ENCODE peak calls at places on chromosomes 2 and 18, in five cellular contexts. One of them, this sample, is unnamed.
A peak's percentile ranks its signal among the peaks of the same experiment; 100 is the strongest.

GRCh38 chr2:239215136-239215925 is 185.5 kb downstream of the HDAC4 start:
- DNase-seq in neuronal stem cell: no peak
- DNase-seq in mesenchymal stem cell: no peak
- DNase-seq in IMR-90: no peak
- DNase-seq in trophoblast cell: no peak
- DNase-seq in this sample: no peak

GRCh38 chr2:45568935-45569334 is 42.1 kb downstream of the SRBD1 start:
- DNase-seq in neuronal stem cell: no peak
- DNase-seq in mesenchymal stem cell: no peak
- DNase-seq in IMR-90: no peak
- DNase-seq in trophoblast cell: no peak
- DNase-seq in this sample: no peak

GRCh38 chr18:12087483-12087960 is 6.1 kb upstream of the ANKRD62 start:
- DNase-seq in neuronal stem cell: no peak
- DNase-seq in mesenchymal stem cell: no peak
- DNase-seq in IMR-90: no peak
- DNase-seq in trophoblast cell: no peak
- DNase-seq in this sample: no peak

GRCh38 chr2:178271629-178272333 is 77.5 kb downstream of the OSBPL6 start:
- DNase-seq in neuronal stem cell: no peak
- DNase-seq in mesenchymal stem cell: no peak
- DNase-seq in IMR-90: peak; percentile 70
- DNase-seq in trophoblast cell: no peak
- DNase-seq in this sample: no peak

GRCh38 chr2:36965196-36965595 is 1.1 kb downstream of the STRN start:
- DNase-seq in neuronal stem cell: no peak
- DNase-seq in mesenchymal stem cell: peak; percentile 24
- DNase-seq in IMR-90: peak; percentile 21
- DNase-seq in trophoblast cell: no peak
- DNase-seq in this sample: no peak

GRCh38 chr2:128441341-128442052 is 122.8 kb upstream of the HS6ST1 start:
- DNase-seq in neuronal stem cell: no peak
- DNase-seq in mesenchymal stem cell: no peak
- DNase-seq in IMR-90: no peak
- DNase-seq in trophoblast cell: no peak
- DNase-seq in this sample: no peak

GRCh38 chr2:187546762-187547333 is 7.4 kb downstream of the TFPI start:
- DNase-seq in neuronal stem cell: no peak
- DNase-seq in mesenchymal stem cell: no peak
- DNase-seq in IMR-90: no peak
- DNase-seq in trophoblast cell: peak; percentile 12
- DNase-seq in this sample: no peak

GRCh38 chr2:31475692-31476091 is 61.1 kb upstream of the XDH start:
- DNase-seq in neuronal stem cell: no peak
- DNase-seq in mesenchymal stem cell: no peak
- DNase-seq in IMR-90: peak; percentile 76
- DNase-seq in trophoblast cell: no peak
- DNase-seq in this sample: no peak

GRCh38 chr2:219197388-219197787 is 9.2 kb upstream of the ZFAND2B start:
- DNase-seq in neuronal stem cell: no peak
- DNase-seq in mesenchymal stem cell: no peak
- DNase-seq in IMR-90: no peak
- DNase-seq in trophoblast cell: no peak
- DNase-seq in this sample: no peak

GRCh38 chr18:28175930-28176673 is 828 bp downstream of the CDH2 start:
- DNase-seq in neuronal stem cell: peak; percentile 30
- DNase-seq in mesenchymal stem cell: peak; percentile 53
- DNase-seq in IMR-90: peak; percentile 27
- DNase-seq in trophoblast cell: no peak
- DNase-seq in this sample: peak; percentile 43

GRCh38 chr2:2950403-2950952 is 427.1 kb downstream of the EIPR1 start:
- DNase-seq in neuronal stem cell: no peak
- DNase-seq in mesenchymal stem cell: no peak
- DNase-seq in IMR-90: no peak
- DNase-seq in trophoblast cell: no peak
- DNase-seq in this sample: no peak

GRCh38 chr18:74541703-74542555 is 7.6 kb downstream of the CNDP1 start:
- DNase-seq in neuronal stem cell: no peak
- DNase-seq in mesenchymal stem cell: no peak
- DNase-seq in IMR-90: no peak
- DNase-seq in trophoblast cell: peak; percentile 99
- DNase-seq in this sample: no peak

GRCh38 chr2:156309922-156310321 is 22.6 kb downstream of the NR4A2 start:
- DNase-seq in neuronal stem cell: no peak
- DNase-seq in mesenchymal stem cell: no peak
- DNase-seq in IMR-90: no peak
- DNase-seq in trophoblast cell: no peak
- DNase-seq in this sample: no peak

GRCh38 chr2:50614056-50614455 is 417.9 kb downstream of the NRXN1 start:
- DNase-seq in neuronal stem cell: no peak
- DNase-seq in mesenchymal stem cell: no peak
- DNase-seq in IMR-90: peak; percentile 59
- DNase-seq in trophoblast cell: no peak
- DNase-seq in this sample: no peak

GRCh38 chr2:236167297-236168109 is 683 bp downstream of the GBX2 start:
- DNase-seq in neuronal stem cell: peak; percentile 61
- DNase-seq in mesenchymal stem cell: peak; percentile 42
- DNase-seq in IMR-90: peak; percentile 42
- DNase-seq in trophoblast cell: no peak
- DNase-seq in this sample: no peak

GRCh38 chr2:179129574-179130238 is 79.8 kb upstream of the CCDC141 start:
- DNase-seq in neuronal stem cell: no peak
- DNase-seq in mesenchymal stem cell: peak; percentile 10
- DNase-seq in IMR-90: peak; percentile 10
- DNase-seq in trophoblast cell: no peak
- DNase-seq in this sample: no peak

GRCh38 chr2:237271698-237272097 is 142.3 kb downstream of the COL6A3 start:
- DNase-seq in neuronal stem cell: no peak
- DNase-seq in mesenchymal stem cell: peak; percentile 49
- DNase-seq in IMR-90: peak; percentile 72
- DNase-seq in trophoblast cell: peak; percentile 27
- DNase-seq in this sample: no peak

GRCh38 chr2:191818133-191818532 is 28.8 kb downstream of the CAVIN2 start:
- DNase-seq in neuronal stem cell: no peak
- DNase-seq in mesenchymal stem cell: no peak
- DNase-seq in IMR-90: no peak
- DNase-seq in trophoblast cell: no peak
- DNase-seq in this sample: no peak

GRCh38 chr2:102154364-102154763 is 11.8 kb downstream of the IL1R1 start:
- DNase-seq in neuronal stem cell: no peak
- DNase-seq in mesenchymal stem cell: no peak
- DNase-seq in IMR-90: no peak
- DNase-seq in trophoblast cell: no peak
- DNase-seq in this sample: no peak

GRCh38 chr2:74690571-74690970 is 36.5 kb downstream of the SEMA4F start:
- DNase-seq in neuronal stem cell: peak; percentile 56
- DNase-seq in mesenchymal stem cell: peak; percentile 72
- DNase-seq in IMR-90: peak; percentile 71
- DNase-seq in trophoblast cell: peak; percentile 49
- DNase-seq in this sample: no peak

GRCh38 chr18:38940863-38941531 is 1375.4 kb upstream of the CELF4 start:
- DNase-seq in neuronal stem cell: no peak
- DNase-seq in mesenchymal stem cell: peak; percentile 89
- DNase-seq in IMR-90: peak; percentile 53
- DNase-seq in trophoblast cell: peak; percentile 81
- DNase-seq in this sample: no peak

GRCh38 chr2:239534581-239535412 is 134.0 kb upstream of the HDAC4 start:
- DNase-seq in neuronal stem cell: no peak
- DNase-seq in mesenchymal stem cell: no peak
- DNase-seq in IMR-90: no peak
- DNase-seq in trophoblast cell: no peak
- DNase-seq in this sample: no peak

GRCh38 chr2:74505448-74506246 is 1.8 kb downstream of the PCGF1 start:
- DNase-seq in neuronal stem cell: no peak
- DNase-seq in mesenchymal stem cell: no peak
- DNase-seq in IMR-90: no peak
- DNase-seq in trophoblast cell: no peak
- DNase-seq in this sample: no peak

GRCh38 chr2:238644095-238645081 is 203.5 kb upstream of the TWIST2 start:
- DNase-seq in neuronal stem cell: no peak
- DNase-seq in mesenchymal stem cell: peak; percentile 91
- DNase-seq in IMR-90: peak; percentile 86
- DNase-seq in trophoblast cell: peak; percentile 63
- DNase-seq in this sample: no peak

GRCh38 chr2:31505133-31505532 is 75.6 kb downstream of the SRD5A2 start:
- DNase-seq in neuronal stem cell: no peak
- DNase-seq in mesenchymal stem cell: no peak
- DNase-seq in IMR-90: no peak
- DNase-seq in trophoblast cell: no peak
- DNase-seq in this sample: no peak

GRCh38 chr18:61129001-61129400 is 204.2 kb upstream of the CDH20 start:
- DNase-seq in neuronal stem cell: no peak
- DNase-seq in mesenchymal stem cell: no peak
- DNase-seq in IMR-90: no peak
- DNase-seq in trophoblast cell: peak; percentile 78
- DNase-seq in this sample: no peak

DNA sequence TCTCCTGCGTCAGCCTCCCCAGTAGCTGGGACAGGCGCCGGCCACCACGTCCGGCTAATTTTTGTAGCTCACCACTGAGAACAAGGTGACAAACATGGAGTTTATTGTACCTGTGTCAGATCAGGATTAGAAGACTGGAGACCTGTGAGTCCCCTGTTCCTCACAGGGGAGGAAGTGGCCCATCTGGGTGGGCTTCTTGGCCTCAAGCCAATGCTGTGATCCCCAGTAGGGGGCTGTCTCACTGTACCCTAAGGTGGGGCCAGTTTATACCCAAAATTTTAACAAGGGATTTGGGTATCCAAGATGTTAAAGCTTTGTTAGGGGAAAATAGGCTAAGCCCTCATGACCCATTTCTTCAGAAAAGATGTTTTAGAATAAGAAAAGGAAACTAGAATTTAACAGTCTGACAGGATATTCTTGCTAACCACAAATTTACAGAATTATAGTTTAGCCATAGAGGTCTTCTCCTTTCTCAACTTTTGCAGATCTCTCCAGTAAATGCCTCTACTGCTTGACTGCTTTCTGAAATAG is 16.3 kb downstream of the PCBP1 start:
- DNase-seq in neuronal stem cell: no peak
- DNase-seq in mesenchymal stem cell: no peak
- DNase-seq in IMR-90: no peak
- DNase-seq in trophoblast cell: no peak
- DNase-seq in this sample: no peak
- H4K8ac ChIP-seq in neuronal stem cell: no peak overlapping the region
- H4K8ac ChIP-seq in mesenchymal stem cell: peak overlapping the region; percentile 64
- H4K8ac ChIP-seq in IMR-90: no peak overlapping the region
- H4K8ac ChIP-seq in trophoblast cell: peak overlapping the region; percentile 33
- H4K8ac ChIP-seq in this sample: no peak overlapping the region

GRCh38 chr18:35822431-35822830 is 150.0 kb upstream of the RMP24 start:
- DNase-seq in neuronal stem cell: no peak
- DNase-seq in mesenchymal stem cell: no peak
- DNase-seq in IMR-90: no peak
- DNase-seq in trophoblast cell: no peak
- DNase-seq in this sample: no peak

GRCh38 chr18:35827275-35827929 is 145.1 kb upstream of the RMP24 start:
- DNase-seq in neuronal stem cell: no peak
- DNase-seq in mesenchymal stem cell: no peak
- DNase-seq in IMR-90: no peak
- DNase-seq in trophoblast cell: no peak
- DNase-seq in this sample: peak; percentile 69

GRCh38 chr18:35828591-35828990 is 143.9 kb upstream of the RMP24 start:
- DNase-seq in neuronal stem cell: no peak
- DNase-seq in mesenchymal stem cell: no peak
- DNase-seq in IMR-90: no peak
- DNase-seq in trophoblast cell: peak; percentile 57
- DNase-seq in this sample: no peak

GRCh38 chr18:35826477-35826876 is 146.0 kb upstream of the RMP24 start:
- DNase-seq in neuronal stem cell: no peak
- DNase-seq in mesenchymal stem cell: no peak
- DNase-seq in IMR-90: no peak
- DNase-seq in trophoblast cell: no peak
- DNase-seq in this sample: no peak
- H3K14ac ChIP-seq in neuronal stem cell: no peak overlapping the region
- H3K14ac ChIP-seq in mesenchymal stem cell: no peak overlapping the region
- H3K14ac ChIP-seq in IMR-90: no peak overlapping the region
- H3K14ac ChIP-seq in trophoblast cell: peak overlapping the region; percentile 17
- H3K14ac ChIP-seq in this sample: peak overlapping the region; percentile 51

GRCh38 chr2:8676915-8677645 is 4.8 kb upstream of the ID2 start:
- DNase-seq in neuronal stem cell: peak; percentile 18
- DNase-seq in mesenchymal stem cell: peak; percentile 51
- DNase-seq in IMR-90: peak; percentile 9
- DNase-seq in trophoblast cell: no peak
- DNase-seq in this sample: no peak
- H4K8ac ChIP-seq in neuronal stem cell: no peak overlapping the region
- H4K8ac ChIP-seq in mesenchymal stem cell: peak overlapping the region; percentile 95
- H4K8ac ChIP-seq in IMR-90: peak overlapping the region; percentile 70
- H4K8ac ChIP-seq in trophoblast cell: peak overlapping the region; percentile 90
- H4K8ac ChIP-seq in this sample: no peak overlapping the region

GRCh38 chr2:206765242-206766056 is at the start of the genes FASTKD2 and MDH1B:
- DNase-seq in neuronal stem cell: peak; percentile 88
- DNase-seq in mesenchymal stem cell: peak; percentile 98
- DNase-seq in IMR-90: peak; percentile 97
- DNase-seq in trophoblast cell: peak; percentile 97
- DNase-seq in this sample: peak; percentile 90
- H3K14ac ChIP-seq in neuronal stem cell: peak within 1 kb of the TSS; percentile 14
- H3K14ac ChIP-seq in mesenchymal stem cell: no peak within 1 kb of the TSS
- H3K14ac ChIP-seq in IMR-90: peak within 1 kb of the TSS; percentile 80
- H3K14ac ChIP-seq in trophoblast cell: peak within 1 kb of the TSS; percentile 69
- H3K14ac ChIP-seq in this sample: peak within 1 kb of the TSS; percentile 54

GRCh38 chr2:240644171-240644651 is 18.9 kb downstream of the GPR35 start:
- DNase-seq in neuronal stem cell: no peak
- DNase-seq in mesenchymal stem cell: no peak
- DNase-seq in IMR-90: no peak
- DNase-seq in trophoblast cell: no peak
- DNase-seq in this sample: peak; percentile 24
- H4K8ac ChIP-seq in neuronal stem cell: no peak overlapping the region
- H4K8ac ChIP-seq in mesenchymal stem cell: no peak overlapping the region
- H4K8ac ChIP-seq in IMR-90: no peak overlapping the region
- H4K8ac ChIP-seq in trophoblast cell: no peak overlapping the region
- H4K8ac ChIP-seq in this sample: no peak overlapping the region

This sample was measured in H9.